ENCODE peak calls at places on chromosomes 2 and 18, in five cellular contexts. F, S, A, M and K are unnamed samples. For H3K4me1, the result is how much of the 10 kb centered on the place peaks cover.

GRCh38 chr2:172672999-172673726 is 62.5 kb upstream of the RAPGEF4 start:
- DNase-seq in M (no peak), A (no peak), F (no peak), S (no peak), K (no peak)

GRCh38 chr2:212494413-212495020 is 44.1 kb downstream of the ERBB4 start:
- DNase-seq in M (no peak), S (no peak), F (no peak), A (no peak), K (no peak)

GRCh38 chr2:71696381-71696780 is 243.0 kb downstream of the DYSF start:
- DNase-seq in F (no peak), M (no peak), A (no peak), S (no peak), K (no peak)

GRCh38 chr2:10057231-10058107 is 14.1 kb downstream of the KLF11 start:
- DNase-seq in M (peak), S (no peak), A (peak), F (peak), K (no peak)

GRCh38 chr18:69590150-69590549 is 189.5 kb downstream of the DOK6 start:
- DNase-seq in F (no peak), S (no peak), M (no peak), A (no peak), K (no peak)

GRCh38 chr18:57523171-57523956 is 63.1 kb downstream of the FECH start:
- DNase-seq in A (no peak), S (no peak), F (no peak), M (no peak), K (no peak)

GRCh38 chr2:172461591-172462392 is 34.4 kb downstream of the ITGA6 start:
- DNase-seq in S (no peak), M (peak), A (peak), F (peak), K (no peak)

GRCh38 chr2:224268441-224268840 is 133.5 kb downstream of the FAM124B start:
- DNase-seq in S (no peak), F (no peak), M (no peak), A (peak), K (no peak)

GRCh38 chr18:56795381-56795780 is 144.2 kb downstream of the WDR7 start:
- DNase-seq in S (no peak), M (no peak), A (no peak), F (no peak), K (no peak)

GRCh38 chr2:222903234-222904220 is 42.7 kb downstream of the ACSL3 start:
- DNase-seq in S (no peak), F (no peak), A (peak), M (peak), K (no peak)

GRCh38 chr2:227921648-227922047 is 50.2 kb downstream of the DAW1 start:
- DNase-seq in S (no peak), F (no peak), M (no peak), A (no peak), K (no peak)

GRCh38 chr2:80068068-80068467 is 236.5 kb downstream of the LRRTM1 start:
- DNase-seq in F (no peak), A (no peak), M (no peak), S (no peak), K (no peak)

GRCh38 chr2:3966470-3966869 is 263.1 kb downstream of the DCDC2C start:
- DNase-seq in F (no peak), A (no peak), S (no peak), M (no peak), K (no peak)

GRCh38 chr2:191790737-191791136 is 56.2 kb downstream of the CAVIN2 start:
- DNase-seq in M (no peak), S (no peak), A (no peak), F (no peak), K (no peak)

GRCh38 chr2:65437392-65438135 is 5.2 kb upstream of the SPRED2 start:
- DNase-seq in S (no peak), M (no peak), F (peak), A (no peak), K (no peak)

GRCh38 chr2:119480718-119481142 is 43.6 kb downstream of the SCTR start:
- DNase-seq in M (peak), F (no peak), S (no peak), A (peak), K (no peak)

GRCh38 chr2:153360239-153360638 is 118.3 kb downstream of the RPRM start:
- DNase-seq in F (no peak), A (no peak), M (no peak), S (no peak), K (no peak)

GRCh38 chr2:49080681-49081080 is 73.6 kb downstream of the FSHR start:
- DNase-seq in F (no peak), S (no peak), A (no peak), M (no peak), K (no peak)

GRCh38 chr18:57814555-57814954 is 11.4 kb upstream of the ATP8B1 start:
- DNase-seq in A (no peak), M (no peak), F (no peak), S (no peak), K (no peak)

GRCh38 chr2:143686585-143687164 is 557.5 kb downstream of the ARHGAP15 start:
- DNase-seq in F (no peak), S (no peak), M (peak), A (peak), K (peak)

GRCh38 chr2:239380831-239381708 is 19.8 kb downstream of the HDAC4 start:
- DNase-seq in S (peak), F (no peak), M (no peak), A (no peak), K (no peak)

GRCh38 chr2:160921401-160921964 is 238.7 kb upstream of the TANK start:
- DNase-seq in A (no peak), F (no peak), M (no peak), S (no peak), K (no peak)

GRCh38 chr2:216519154-216519762 is 20.6 kb downstream of the RPL37A start:
- DNase-seq in S (no peak), F (no peak), A (peak), M (peak), K (peak)

GRCh38 chr2:73075477-73076373 is 4.2 kb upstream of the SFXN5 start:
- DNase-seq in M (no peak), F (no peak), S (no peak), A (no peak), K (no peak)

GRCh38 chr2:127591221-127591923 is 54.6 kb upstream of the GPR17 start:
- DNase-seq in F (peak), A (peak), M (peak), S (no peak), K (peak)

GRCh38 chr2:26139269-26140183 is 33.4 kb upstream of the GAREM2 start:
- DNase-seq in S (no peak), F (no peak), A (no peak), M (no peak), K (no peak)

GRCh38 chr2:219454217-219454616 is 19.6 kb downstream of the SPEG start:
- DNase-seq in M (no peak), F (no peak), A (no peak), S (no peak), K (no peak)

GRCh38 chr2:16635796-16636699 is 29.6 kb downstream of the CYRIA start:
- DNase-seq in M (peak), A (no peak), S (no peak), F (no peak), K (no peak)

GRCh38 chr18:63082661-63083531 is 236.7 kb downstream of the BCL2 start:
- DNase-seq in S (no peak), M (no peak), A (no peak), F (no peak), K (no peak)
- TF ChIP-seq SRF in S (no peak), M (no peak), A (no peak), F (no peak), K (no peak)

DNA sequence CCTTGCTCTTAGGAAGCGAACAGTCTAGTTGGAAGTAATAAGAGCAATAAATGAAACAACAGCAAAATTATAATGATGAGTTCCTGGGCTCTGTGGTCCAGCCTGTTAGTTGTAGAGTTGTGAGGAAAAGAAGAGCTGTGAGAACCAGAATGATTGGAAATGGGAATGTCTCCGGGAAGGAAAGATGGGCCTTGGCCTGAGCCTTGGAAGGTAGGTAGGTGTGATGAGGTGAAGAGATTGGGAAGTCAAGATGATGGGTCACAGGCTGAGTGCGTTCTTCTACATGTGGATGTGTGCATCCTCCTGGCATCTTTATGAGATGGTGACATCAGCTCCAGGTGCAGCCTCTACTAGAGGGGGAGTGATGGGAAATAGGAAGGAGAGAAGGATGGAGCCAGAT is 115.2 kb upstream of the EML6 start:
- DNase-seq in M (no peak), F (no peak), S (no peak), A (no peak), K (no peak)
- H3K4me1 ChIP-seq in M (under half), F (under half), S (under half), A (half or more), K (under half)

DNA sequence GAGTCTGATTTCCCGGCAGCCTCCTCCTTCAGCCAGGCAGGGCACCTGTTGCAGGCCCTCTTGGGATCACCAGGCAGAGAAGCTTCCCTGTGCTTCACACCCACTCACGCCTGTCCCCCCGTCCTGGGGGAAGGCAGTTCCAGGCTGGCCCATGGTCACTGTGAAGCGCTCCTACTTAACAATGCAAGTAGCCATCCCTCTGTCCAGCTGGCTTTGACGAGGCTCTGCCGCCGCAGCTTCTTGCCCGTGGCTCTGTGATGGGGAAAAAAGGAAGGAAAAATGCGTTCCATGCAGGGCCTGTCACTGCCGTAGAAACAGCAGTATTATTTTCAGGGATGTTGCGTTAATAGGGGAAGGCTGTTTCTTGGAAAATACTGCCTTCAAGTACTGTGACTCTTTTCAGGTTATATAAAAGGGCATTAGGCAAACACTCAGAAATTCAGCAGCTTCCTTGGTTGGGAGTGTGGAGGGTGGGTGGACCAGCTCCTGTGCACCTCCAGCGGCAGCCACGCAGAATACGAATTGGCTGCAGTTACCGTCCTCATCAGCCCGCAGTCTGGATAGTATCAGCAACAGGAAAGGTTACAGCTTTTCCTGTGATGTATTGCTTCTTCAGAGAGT is 232.3 kb downstream of the KLHL29 start:
- DNase-seq in M (no peak), A (no peak), S (no peak), F (no peak), K (no peak)
- TF ChIP-seq SRF in M (no peak), A (no peak), S (no peak), F (no peak), K (no peak)

GRCh38 chr2:40325111-40325510 is 126.8 kb downstream of the SLC8A1 start:
- DNase-seq in M (no peak), A (no peak), S (no peak), F (no peak), K (no peak)

GRCh38 chr2:40321822-40322221 is 130.1 kb downstream of the SLC8A1 start:
- DNase-seq in F (no peak), A (no peak), S (no peak), M (no peak), K (no peak)

GRCh38 chr2:40318931-40319330 is 133.0 kb downstream of the SLC8A1 start:
- DNase-seq in S (no peak), A (no peak), F (no peak), M (no peak), K (no peak)

GRCh38 chr2:40317756-40318155 is 134.1 kb downstream of the SLC8A1 start:
- DNase-seq in M (no peak), A (no peak), F (no peak), S (no peak), K (no peak)

GRCh38 chr2:40321224-40321623 is 130.7 kb downstream of the SLC8A1 start:
- DNase-seq in M (no peak), A (no peak), S (no peak), F (no peak), K (no peak)
- H3K4me1 ChIP-seq in M (under half), A (under half), S (under half), F (under half), K (under half)